ENCODE peak calls at places on chromosomes 6 and 20, in six cellular contexts. S, N, Q, X, T and D are unnamed samples.

GRCh38 chr6:3471286-3471685 is 14.4 kb upstream of the SLC22A23 start:
- DNase-seq in Q (no peak), S (no peak), X (no peak), N (no peak), T (no peak), D (no peak)

GRCh38 chr6:16901777-16902176 is 140.5 kb upstream of the ATXN1 start:
- DNase-seq in N (no peak), T (no peak), Q (peak), S (no peak), X (peak), D (no peak)

GRCh38 chr6:104940881-104941693 is 15.8 kb upstream of the LIN28B start:
- DNase-seq in T (peak), X (peak), N (no peak), Q (peak), S (peak), D (peak)

GRCh38 chr6:164005312-164005711 is 590.8 kb downstream of the QKI start:
- DNase-seq in X (no peak), S (no peak), Q (no peak), T (no peak), N (no peak), D (no peak)

GRCh38 chr20:60583741-60584140 is 625.5 kb downstream of the CDH26 start:
- DNase-seq in X (no peak), T (no peak), S (no peak), Q (peak), N (no peak), D (no peak)

GRCh38 chr20:9081423-9081966 is 12.6 kb downstream of the PLCB4 start:
- DNase-seq in Q (peak), T (no peak), X (no peak), N (no peak), S (no peak), D (no peak)

GRCh38 chr6:169337881-169338445 is 84.3 kb upstream of the THBS2 start:
- DNase-seq in T (no peak), S (no peak), X (no peak), Q (peak), N (no peak), D (no peak)

GRCh38 chr6:159961523-159961922 is 7.4 kb upstream of the IGF2R start:
- DNase-seq in X (no peak), N (no peak), S (no peak), T (no peak), Q (peak), D (no peak)

GRCh38 chr6:56890683-56891429 is 64.1 kb upstream of the BEND6 start:
- DNase-seq in T (no peak), X (no peak), N (no peak), Q (peak), S (peak), D (peak)

GRCh38 chr6:128482642-128483041 is 37.8 kb downstream of the PTPRK start:
- DNase-seq in S (no peak), X (no peak), T (peak), Q (no peak), N (peak), D (no peak)

GRCh38 chr6:55033021-55033546 is 141.2 kb upstream of the HCRTR2 start:
- DNase-seq in S (no peak), X (no peak), T (no peak), Q (peak), N (no peak), D (no peak)

GRCh38 chr6:48186746-48187145 is 75.7 kb upstream of the PTCHD4 start:
- DNase-seq in N (no peak), X (no peak), Q (no peak), T (no peak), S (no peak), D (no peak)

GRCh38 chr6:134060491-134061106 is 8.2 kb upstream of the SLC2A12 start:
- DNase-seq in S (no peak), Q (peak), X (no peak), N (no peak), T (peak), D (no peak)

GRCh38 chr6:107179004-107179403 is 63.7 kb upstream of the BEND3 start:
- DNase-seq in Q (no peak), S (no peak), N (no peak), X (no peak), T (peak), D (no peak)

GRCh38 chr6:90000864-90001731 is 106.8 kb downstream of the GJA10 start:
- DNase-seq in T (no peak), Q (peak), N (peak), S (peak), X (no peak), D (no peak)

GRCh38 chr6:22102671-22103070 is 194.2 kb downstream of the PRL start:
- DNase-seq in N (no peak), X (no peak), T (no peak), Q (no peak), S (no peak), D (peak)

GRCh38 chr6:73451166-73452106 is 661 bp downstream of the CGAS start:
- DNase-seq in N (peak), T (peak), Q (peak), S (peak), X (peak), D (peak)

GRCh38 chr6:15148356-15149058 is 97.4 kb upstream of the JARID2 start:
- DNase-seq in N (no peak), X (no peak), T (peak), Q (peak), S (no peak), D (no peak)

GRCh38 chr6:106275692-106276091 is 49.9 kb downstream of the ATG5 start:
- DNase-seq in N (no peak), X (no peak), S (peak), T (no peak), Q (peak), D (no peak)

GRCh38 chr6:87918461-87918941 is 129.1 kb upstream of the SPACA1 start:
- DNase-seq in N (no peak), Q (no peak), X (no peak), T (no peak), S (no peak), D (no peak)

GRCh38 chr6:30495993-30496392 is 6.7 kb downstream of the HLA-E start:
- DNase-seq in S (no peak), X (no peak), T (no peak), N (no peak), Q (no peak), D (no peak)

GRCh38 chr6:136774228-136775041 is 17.8 kb downstream of the MAP3K5 start:
- DNase-seq in S (peak), T (no peak), Q (peak), X (no peak), N (no peak), D (no peak)

GRCh38 chr6:157982297-157982579 is 575 bp downstream of the SYNJ2 start:
- DNase-seq in X (no peak), N (no peak), Q (peak), S (peak), T (peak), D (peak)

GRCh38 chr6:10720229-10720959 is 2.5 kb upstream of the TMEM14C start:
- DNase-seq in T (no peak), Q (peak), S (peak), X (peak), N (no peak), D (no peak)

GRCh38 chr6:14932485-14933178 is 313.2 kb upstream of the JARID2 start:
- DNase-seq in X (no peak), Q (no peak), S (no peak), T (peak), N (no peak), D (no peak)

GRCh38 chr20:58188496-58188895 is 40.0 kb downstream of the ANKRD60 start:
- DNase-seq in S (no peak), X (no peak), N (no peak), T (peak), Q (no peak), D (no peak)

GRCh38 chr20:23272176-23273029 is 78.2 kb upstream of the NXT1 start:
- DNase-seq in T (no peak), N (no peak), S (no peak), Q (no peak), X (no peak), D (no peak)

GRCh38 chr6:55255061-55255571 is 72.2 kb upstream of the GFRAL start:
- DNase-seq in Q (no peak), N (no peak), X (no peak), T (no peak), S (no peak), D (no peak)

GRCh38 chr6:166736606-166737005 is 109.6 kb upstream of the RPS6KA2 start:
- DNase-seq in T (no peak), Q (no peak), N (peak), X (no peak), S (no peak), D (no peak)